ENCODE peak calls at places on chromosome 17, in six cellular contexts. Y is amniotic stem cell, E is ELR, O is heart left ventricle, M is kidney glomerular epithelial cell, N is mesothelial cell of epicardium. T is an unnamed sample.

GRCh38 chr17:29677139-29677834 is 54.6 kb upstream of the CORO6 start:
- DNase-seq in M (no peak), Y (no peak), E (no peak), O (peak), N (no peak), T (peak)

GRCh38 chr17:36608794-36609497 is 7.6 kb downstream of the MRM1 start:
- DNase-seq in M (peak), N (no peak), E (peak), O (peak), Y (no peak), T (peak)

GRCh38 chr17:2957631-2958286 is 105.6 kb downstream of the OR1D5 start:
- DNase-seq in O (no peak), M (no peak), Y (no peak), E (no peak), N (no peak), T (no peak)

GRCh38 chr17:3983945-3984484 is 19.8 kb upstream of the ATP2A3 start:
- DNase-seq in O (peak), N (no peak), Y (no peak), E (peak), M (no peak), T (peak)

GRCh38 chr17:50129303-50129945 is 536 bp downstream of the SAMD14 start:
- DNase-seq in Y (no peak), O (no peak), E (peak), N (peak), M (peak), T (no peak)

GRCh38 chr17:66727634-66728570 is 107.0 kb upstream of the CACNG5 start:
- DNase-seq in Y (no peak), E (peak), O (peak), M (peak), N (peak), T (peak)

GRCh38 chr17:40341808-40342574 is 22.5 kb downstream of the GJD3 start:
- DNase-seq in O (peak), Y (no peak), M (no peak), E (peak), N (peak), T (peak)

GRCh38 chr17:78889525-78889924 is 13.5 kb downstream of the CEP295NL start:
- DNase-seq in M (no peak), Y (no peak), O (no peak), N (no peak), E (no peak), T (no peak)

GRCh38 chr17:53150101-53150698 is 672.5 kb upstream of the KIF2B start:
- DNase-seq in N (no peak), E (peak), O (no peak), M (peak), Y (no peak), T (no peak)

GRCh38 chr17:83202002-83203000 is 122.9 kb downstream of the METRNL start:
- DNase-seq in Y (no peak), M (no peak), N (no peak), E (no peak), O (peak), T (peak)

GRCh38 chr17:78032166-78032565 is 73.7 kb downstream of the TNRC6C start:
- DNase-seq in N (no peak), M (no peak), Y (peak), O (no peak), E (peak), T (peak)

GRCh38 chr17:79907855-79908254 is 68.6 kb upstream of the CBX4 start:
- DNase-seq in Y (no peak), M (no peak), E (peak), O (no peak), N (no peak), T (no peak)

GRCh38 chr17:83161298-83162034 is 82.1 kb downstream of the METRNL start:
- DNase-seq in M (no peak), Y (peak), E (peak), O (no peak), N (no peak), T (no peak)

GRCh38 chr17:74177018-74177450 is 26.4 kb upstream of the RPL38 start:
- DNase-seq in M (peak), E (peak), Y (no peak), N (no peak), O (no peak), T (peak)

GRCh38 chr17:74744714-74745547 is 3.5 kb upstream of the NHERF1 start:
- DNase-seq in E (peak), O (peak), N (peak), Y (no peak), M (peak), T (peak)

GRCh38 chr17:79619636-79620206 is 8.9 kb upstream of the RBFOX3 start:
- DNase-seq in N (peak), O (peak), Y (no peak), M (no peak), E (no peak), T (no peak)

GRCh38 chr17:72560303-72561247 is 439.8 kb downstream of the SOX9 start:
- DNase-seq in M (peak), N (peak), O (no peak), Y (no peak), E (peak), T (peak)

GRCh38 chr17:43092891-43093290 is 32.3 kb downstream of the BRCA1 start:
- DNase-seq in N (no peak), E (no peak), M (no peak), O (no peak), Y (no peak), T (no peak)

GRCh38 chr17:72761893-72762622 is 330.4 kb downstream of the SLC39A11 start:
- DNase-seq in N (no peak), M (no peak), Y (no peak), E (no peak), O (no peak), T (no peak)

GRCh38 chr17:19723967-19724366 is 7.6 kb upstream of the SLC47A2 start:
- DNase-seq in M (no peak), O (no peak), N (no peak), Y (no peak), E (no peak), T (peak)

GRCh38 chr17:34998205-34998604 is 17.9 kb downstream of the LIG3 start:
- DNase-seq in Y (peak), N (peak), M (peak), O (peak), E (peak), T (peak)

GRCh38 chr17:45848868-45849535 is 4.3 kb downstream of the SPPL2C start:
- DNase-seq in M (no peak), N (no peak), E (no peak), O (no peak), Y (no peak), T (peak)

GRCh38 chr17:32822996-32823395 is 53.9 kb downstream of the MYO1D start:
- DNase-seq in N (no peak), E (no peak), O (no peak), M (no peak), Y (no peak), T (peak)

GRCh38 chr17:64739316-64740058 is 77.4 kb upstream of the SMURF2 start:
- DNase-seq in E (peak), O (no peak), M (no peak), N (peak), Y (no peak), T (peak)

GRCh38 chr17:74442670-74443515 is 11.0 kb downstream of the GPRC5C start:
- DNase-seq in E (no peak), N (no peak), O (peak), Y (no peak), M (peak), T (peak)

GRCh38 chr17:41664587-41665565 is 23.8 kb upstream of the EIF1 start:
- DNase-seq in Y (no peak), E (no peak), M (no peak), O (peak), N (no peak), T (no peak)

GRCh38 chr17:16870253-16871245 is 101.4 kb downstream of the TNFRSF13B start:
- DNase-seq in Y (no peak), E (no peak), N (no peak), O (no peak), M (no peak), T (peak)

GRCh38 chr17:43334744-43335400 is 63.9 kb upstream of the ARL4D start:
- DNase-seq in Y (no peak), M (peak), N (no peak), O (no peak), E (no peak), T (peak)

GRCh38 chr17:292531-293382 is 59.9 kb downstream of the RPH3AL start:
- DNase-seq in O (no peak), N (no peak), M (no peak), E (no peak), Y (no peak), T (peak)

GRCh38 chr17:64622931-64623654 is 39.0 kb downstream of the SMURF2 start:
- DNase-seq in Y (peak), M (peak), E (peak), N (no peak), O (no peak), T (peak)

T was measured in osteoblast.